ENCODE peak calls at places on chromosomes 12 and 14, in eight cellular contexts. P, O, K, E, X, J, T and U are unnamed samples.

GRCh38 chr12:117680311-117680710 is 288.5 kb downstream of the KSR2 start:
- DNase-seq in P (no peak), O (no peak), K (peak; percentile 69), E (no peak), X (no peak), J (no peak), T (no peak), U (no peak)

GRCh38 chr14:101579372-101580080 is 18.2 kb downstream of the DIO3 start:
- DNase-seq in P (no peak), O (no peak), K (no peak), E (no peak), X (no peak), J (no peak), T (no peak), U (no peak)

GRCh38 chr14:96040836-96041371 is 1.7 kb downstream of the C14orf132 start:
- DNase-seq in P (no peak), O (no peak), K (no peak), E (no peak), X (no peak), J (no peak), T (no peak), U (no peak)

GRCh38 chr12:10615532-10615931 is 2.1 kb upstream of the MAGOHB start:
- DNase-seq in P (no peak), O (no peak), K (no peak), E (no peak), X (no peak), J (no peak), T (no peak), U (no peak)

GRCh38 chr12:41052441-41052840 is 135.7 kb upstream of the PDZRN4 start:
- DNase-seq in P (no peak), O (no peak), K (no peak), E (no peak), X (no peak), J (no peak), T (no peak), U (no peak)

GRCh38 chr14:88934231-88934898 is 109.9 kb downstream of the TTC8 start:
- DNase-seq in P (no peak), O (peak; percentile 9), K (peak; percentile 31), E (no peak), X (no peak), J (no peak), T (no peak), U (no peak)

GRCh38 chr14:50943943-50944646 is at the start of gene PYGL:
- DNase-seq in P (no peak), O (peak; percentile 78), K (peak; percentile 81), E (peak; percentile 95), X (peak; percentile 23), J (no peak), T (peak; percentile 55), U (peak; percentile 69)

GRCh38 chr14:35883677-35884293 is 57.6 kb downstream of the BRMS1L start:
- DNase-seq in P (no peak), O (peak; percentile 16), K (peak; percentile 12), E (no peak), X (peak; percentile 47), J (peak; percentile 12), T (peak; percentile 50), U (no peak)

GRCh38 chr12:91326043-91327027 is 143.7 kb upstream of the DCN start:
- DNase-seq in P (peak; percentile 21), O (peak; percentile 5), K (peak; percentile 69), E (no peak), X (peak; percentile 24), J (peak; percentile 2), T (peak; percentile 34), U (peak; percentile 56)

GRCh38 chr14:55066223-55066622 is 14.8 kb downstream of the MAPK1IP1L start:
- DNase-seq in P (no peak), O (no peak), K (no peak), E (no peak), X (no peak), J (no peak), T (no peak), U (no peak)

GRCh38 chr14:30005114-30005698 is 77.6 kb upstream of the PRKD1 start:
- DNase-seq in P (no peak), O (peak; percentile 33), K (peak; percentile 55), E (no peak), X (peak; percentile 57), J (peak; percentile 2), T (peak; percentile 62), U (no peak)

GRCh38 chr14:59013672-59014298 is 174.7 kb upstream of the DAAM1 start:
- DNase-seq in P (no peak), O (no peak), K (peak; percentile 48), E (no peak), X (no peak), J (no peak), T (peak; percentile 66), U (no peak)

GRCh38 chr12:570237-570925 is 92.9 kb downstream of the NINJ2 start:
- DNase-seq in P (no peak), O (peak; percentile 99), K (peak; percentile 90), E (peak; percentile 95), X (no peak), J (no peak), T (peak; percentile 77), U (peak; percentile 93)

GRCh38 chr14:92503756-92504491 is 9.7 kb upstream of the RIN3 start:
- DNase-seq in P (no peak), O (peak; percentile 78), K (peak; percentile 95), E (peak; percentile 17), X (no peak), J (no peak), T (peak; percentile 94), U (peak; percentile 69)

GRCh38 chr12:47041327-47041726 is 38.1 kb upstream of the PCED1B start:
- DNase-seq in P (no peak), O (no peak), K (no peak), E (no peak), X (no peak), J (no peak), T (no peak), U (no peak)

GRCh38 chr14:68191567-68192321 is 372.2 kb downstream of the RAD51B start:
- DNase-seq in P (no peak), O (no peak), K (no peak), E (no peak), X (no peak), J (no peak), T (peak; percentile 92), U (no peak)

GRCh38 chr12:69929125-69929524 is 104.1 kb downstream of the MYRFL start:
- DNase-seq in P (no peak), O (no peak), K (peak; percentile 8), E (no peak), X (no peak), J (no peak), T (no peak), U (no peak)

GRCh38 chr12:98744692-98745091 is 99.6 kb downstream of the APAF1 start:
- DNase-seq in P (no peak), O (no peak), K (no peak), E (no peak), X (no peak), J (no peak), T (no peak), U (no peak)